ENCODE peak calls at places on chromosome 14, in four cellular contexts. One of them, this sample, is unnamed.

GRCh38 chr14:25537846-25538455 is 488.0 kb upstream of the STXBP6 start:
- DNase-seq in DMS153: peak
- DNase-seq in body of pancreas: peak
- DNase-seq in H9: peak
- DNase-seq in this sample: no peak

GRCh38 chr14:56598519-56598918 is 18.9 kb downstream of the TMEM260 start:
- DNase-seq in DMS153: no peak
- DNase-seq in body of pancreas: no peak
- DNase-seq in H9: no peak
- DNase-seq in this sample: no peak

GRCh38 chr14:85420707-85421106 is 109.2 kb upstream of the FLRT2 start:
- DNase-seq in DMS153: no peak
- DNase-seq in body of pancreas: no peak
- DNase-seq in H9: no peak
- DNase-seq in this sample: no peak

GRCh38 chr14:90201344-90201743 is 55.0 kb upstream of the PSMC1 start:
- DNase-seq in DMS153: no peak
- DNase-seq in body of pancreas: no peak
- DNase-seq in H9: no peak
- DNase-seq in this sample: no peak

GRCh38 chr14:44966601-44967336 is 4.8 kb downstream of the TOGARAM1 start:
- DNase-seq in DMS153: no peak
- DNase-seq in body of pancreas: no peak
- DNase-seq in H9: no peak
- DNase-seq in this sample: no peak

GRCh38 chr14:60204104-60204842 is 39.1 kb upstream of the DHRS7 start:
- DNase-seq in DMS153: peak
- DNase-seq in body of pancreas: peak
- DNase-seq in H9: no peak
- DNase-seq in this sample: no peak

GRCh38 chr14:70622111-70622712 is 19.5 kb upstream of the TTC9 start:
- DNase-seq in DMS153: peak
- DNase-seq in body of pancreas: peak
- DNase-seq in H9: peak
- DNase-seq in this sample: no peak

GRCh38 chr14:100537701-100538565 is 49.3 kb downstream of the BEGAIN start:
- DNase-seq in DMS153: no peak
- DNase-seq in body of pancreas: peak
- DNase-seq in H9: peak
- DNase-seq in this sample: peak

GRCh38 chr14:63717704-63718103 is 10.2 kb downstream of the SGPP1 start:
- DNase-seq in DMS153: peak
- DNase-seq in body of pancreas: no peak
- DNase-seq in H9: no peak
- DNase-seq in this sample: no peak

GRCh38 chr14:71418591-71419245 is 511.5 kb downstream of the PCNX1 start:
- DNase-seq in DMS153: no peak
- DNase-seq in body of pancreas: no peak
- DNase-seq in H9: no peak
- DNase-seq in this sample: no peak

GRCh38 chr14:34237098-34237497 is 224.9 kb downstream of the SPTSSA start:
- DNase-seq in DMS153: peak
- DNase-seq in body of pancreas: no peak
- DNase-seq in H9: no peak
- DNase-seq in this sample: no peak

GRCh38 chr14:79468491-79468890 is 742.8 kb downstream of the DIO2 start:
- DNase-seq in DMS153: no peak
- DNase-seq in body of pancreas: no peak
- DNase-seq in H9: no peak
- DNase-seq in this sample: no peak

GRCh38 chr14:100725587-100726387 is 905 bp upstream of the DLK1 start:
- DNase-seq in DMS153: no peak
- DNase-seq in body of pancreas: no peak
- DNase-seq in H9: no peak
- DNase-seq in this sample: no peak

GRCh38 chr14:34203271-34203722 is 252.4 kb upstream of the EGLN3 start:
- DNase-seq in DMS153: no peak
- DNase-seq in body of pancreas: no peak
- DNase-seq in H9: no peak
- DNase-seq in this sample: no peak

GRCh38 chr14:21526672-21527319 is 650 bp upstream of the SALL2 start:
- DNase-seq in DMS153: peak
- DNase-seq in body of pancreas: no peak
- DNase-seq in H9: peak
- DNase-seq in this sample: no peak

GRCh38 chr14:55099741-55100140 is 29.3 kb upstream of the LGALS3 start:
- DNase-seq in DMS153: no peak
- DNase-seq in body of pancreas: no peak
- DNase-seq in H9: no peak
- DNase-seq in this sample: no peak

GRCh38 chr14:90444077-90444696 is 47.4 kb downstream of the CALM1 start:
- DNase-seq in DMS153: peak
- DNase-seq in body of pancreas: no peak
- DNase-seq in H9: no peak
- DNase-seq in this sample: no peak